ENCODE peak calls at places on chromosomes 3 and 15, in six cellular contexts. One of them, this sample, is unnamed.

GRCh38 chr3:152474585-152474984 is 205.9 kb downstream of the MBNL1 start:
- DNase-seq in endodermal cell: peak
- DNase-seq in PC-9: peak
- DNase-seq in GM06990: peak
- DNase-seq in upper lobe of left lung: no peak
- DNase-seq in fibroblast of villous mesenchyme: peak
- DNase-seq in this sample: peak

GRCh38 chr15:60326824-60327654 is 70.7 kb downstream of the ANXA2 start:
- DNase-seq in GM06990: peak
- DNase-seq in fibroblast of villous mesenchyme: peak
- DNase-seq in upper lobe of left lung: no peak
- DNase-seq in endodermal cell: peak
- DNase-seq in PC-9: peak
- DNase-seq in this sample: peak

GRCh38 chr3:11290743-11291680 is 18.8 kb downstream of the ATG7 start:
- DNase-seq in GM06990: peak
- DNase-seq in fibroblast of villous mesenchyme: peak
- DNase-seq in PC-9: no peak
- DNase-seq in endodermal cell: no peak
- DNase-seq in upper lobe of left lung: no peak
- DNase-seq in this sample: no peak

GRCh38 chr3:64224826-64225606 is at the start of gene PRICKLE2:
- DNase-seq in upper lobe of left lung: peak
- DNase-seq in PC-9: no peak
- DNase-seq in fibroblast of villous mesenchyme: peak
- DNase-seq in endodermal cell: peak
- DNase-seq in GM06990: peak
- DNase-seq in this sample: no peak

GRCh38 chr3:52780298-52780585 is 2.8 kb downstream of the ITIH1 start:
- DNase-seq in GM06990: no peak
- DNase-seq in fibroblast of villous mesenchyme: no peak
- DNase-seq in PC-9: no peak
- DNase-seq in upper lobe of left lung: no peak
- DNase-seq in endodermal cell: no peak
- DNase-seq in this sample: no peak

GRCh38 chr3:150607267-150608065 is 4.3 kb downstream of the SELENOT start:
- DNase-seq in PC-9: no peak
- DNase-seq in GM06990: no peak
- DNase-seq in fibroblast of villous mesenchyme: peak
- DNase-seq in endodermal cell: peak
- DNase-seq in upper lobe of left lung: no peak
- DNase-seq in this sample: no peak

GRCh38 chr3:71514621-71515020 is 68.9 kb downstream of the FOXP1 start:
- DNase-seq in upper lobe of left lung: no peak
- DNase-seq in fibroblast of villous mesenchyme: no peak
- DNase-seq in PC-9: no peak
- DNase-seq in endodermal cell: no peak
- DNase-seq in GM06990: no peak
- DNase-seq in this sample: no peak

GRCh38 chr3:13548696-13549512 is at the start of gene FBLN2:
- DNase-seq in fibroblast of villous mesenchyme: peak
- DNase-seq in PC-9: no peak
- DNase-seq in GM06990: no peak
- DNase-seq in endodermal cell: peak
- DNase-seq in upper lobe of left lung: no peak
- DNase-seq in this sample: no peak

GRCh38 chr3:55718475-55718874 is 231.4 kb upstream of the WNT5A start:
- DNase-seq in fibroblast of villous mesenchyme: peak
- DNase-seq in upper lobe of left lung: no peak
- DNase-seq in GM06990: no peak
- DNase-seq in endodermal cell: no peak
- DNase-seq in PC-9: no peak
- DNase-seq in this sample: no peak

GRCh38 chr15:54410481-54410880 is 432.2 kb downstream of the UNC13C start:
- DNase-seq in upper lobe of left lung: no peak
- DNase-seq in PC-9: no peak
- DNase-seq in fibroblast of villous mesenchyme: no peak
- DNase-seq in endodermal cell: no peak
- DNase-seq in GM06990: no peak
- DNase-seq in this sample: no peak

GRCh38 chr3:182967218-182968204 is 12.8 kb downstream of the DCUN1D1 start:
- DNase-seq in endodermal cell: no peak
- DNase-seq in upper lobe of left lung: no peak
- DNase-seq in PC-9: no peak
- DNase-seq in GM06990: peak
- DNase-seq in fibroblast of villous mesenchyme: peak
- DNase-seq in this sample: peak

GRCh38 chr15:45166792-45167630 is 20.8 kb downstream of the SHF start:
- DNase-seq in upper lobe of left lung: peak
- DNase-seq in GM06990: peak
- DNase-seq in endodermal cell: peak
- DNase-seq in fibroblast of villous mesenchyme: peak
- DNase-seq in PC-9: peak
- DNase-seq in this sample: no peak

GRCh38 chr3:54632834-54633233 is 295.0 kb downstream of the LRTM1 start:
- DNase-seq in fibroblast of villous mesenchyme: no peak
- DNase-seq in PC-9: no peak
- DNase-seq in endodermal cell: no peak
- DNase-seq in GM06990: no peak
- DNase-seq in upper lobe of left lung: no peak
- DNase-seq in this sample: no peak

GRCh38 chr3:52063026-52063723 is 6.8 kb upstream of the DUSP7 start:
- DNase-seq in PC-9: no peak
- DNase-seq in endodermal cell: no peak
- DNase-seq in GM06990: no peak
- DNase-seq in fibroblast of villous mesenchyme: no peak
- DNase-seq in upper lobe of left lung: no peak
- DNase-seq in this sample: no peak

GRCh38 chr3:43423142-43423541 is 136.8 kb downstream of the SNRK start:
- DNase-seq in upper lobe of left lung: no peak
- DNase-seq in GM06990: no peak
- DNase-seq in PC-9: no peak
- DNase-seq in endodermal cell: no peak
- DNase-seq in fibroblast of villous mesenchyme: no peak
- DNase-seq in this sample: peak

GRCh38 chr15:45705510-45706473 is 71.0 kb downstream of the SQOR start:
- DNase-seq in PC-9: peak
- DNase-seq in upper lobe of left lung: peak
- DNase-seq in GM06990: peak
- DNase-seq in fibroblast of villous mesenchyme: peak
- DNase-seq in endodermal cell: peak
- DNase-seq in this sample: no peak

DNA sequence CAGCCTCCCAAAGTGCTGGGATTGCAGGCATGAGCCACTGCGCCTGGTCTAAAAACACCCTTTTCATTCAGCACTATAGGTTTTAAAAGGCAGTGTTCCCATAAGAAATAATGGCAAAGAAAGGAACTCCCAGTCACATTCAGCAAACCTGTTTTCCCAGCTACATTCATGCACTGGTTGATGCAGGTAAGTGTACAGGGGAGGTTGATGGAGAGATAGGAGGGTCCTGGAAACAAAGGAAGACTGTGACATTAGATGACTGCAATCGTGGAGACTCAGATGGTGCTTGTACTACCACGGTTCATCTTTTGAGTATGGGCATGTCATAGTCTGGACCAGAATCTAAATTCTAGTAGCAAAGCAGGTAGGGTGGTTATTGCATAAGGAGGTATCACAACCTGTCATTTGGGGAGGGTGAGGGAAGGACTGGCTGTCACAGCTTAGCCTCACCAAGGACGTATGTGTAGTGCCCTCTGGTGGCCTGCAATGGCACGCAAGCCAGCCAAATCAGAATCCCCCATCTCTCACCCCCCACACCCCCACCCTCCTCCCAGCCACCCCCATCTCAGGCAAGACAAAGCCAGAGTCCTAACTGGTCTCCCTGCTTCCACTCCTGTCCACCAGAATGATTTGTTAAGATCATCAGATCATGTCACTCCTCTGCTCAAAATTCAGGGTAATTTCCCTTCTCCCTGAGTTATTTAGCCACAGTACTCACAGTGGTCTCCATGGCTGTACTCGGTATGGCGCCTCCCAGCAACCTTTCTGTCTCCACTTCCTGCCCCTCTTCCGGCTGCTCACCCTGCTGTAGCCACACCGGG is 28.8 kb upstream of the UBL7 start:
- DNase-seq in PC-9: peak
- DNase-seq in endodermal cell: peak
- DNase-seq in upper lobe of left lung: peak
- DNase-seq in GM06990: peak
- DNase-seq in fibroblast of villous mesenchyme: peak
- DNase-seq in this sample: peak
- H3K4me3 ChIP-seq in PC-9: no peak
- H3K4me3 ChIP-seq in endodermal cell: no peak
- H3K4me3 ChIP-seq in upper lobe of left lung: no peak
- H3K4me3 ChIP-seq in GM06990: peak
- H3K4me3 ChIP-seq in fibroblast of villous mesenchyme: no peak
- H3K4me3 ChIP-seq in this sample: no peak

GRCh38 chr3:25113891-25114290 is 314.2 kb upstream of the RARB start:
- DNase-seq in fibroblast of villous mesenchyme: no peak
- DNase-seq in PC-9: no peak
- DNase-seq in upper lobe of left lung: no peak
- DNase-seq in GM06990: no peak
- DNase-seq in endodermal cell: no peak
- DNase-seq in this sample: no peak
- TF ChIP-seq CTCF in fibroblast of villous mesenchyme: no peak
- TF ChIP-seq CTCF in PC-9: no peak
- TF ChIP-seq CTCF in upper lobe of left lung: no peak
- TF ChIP-seq CTCF in GM06990: no peak
- TF ChIP-seq CTCF in endodermal cell: no peak
- TF ChIP-seq CTCF in this sample: no peak

GRCh38 chr15:49421991-49422390 is 1.1 kb upstream of the FGF7 start:
- DNase-seq in GM06990: no peak
- DNase-seq in upper lobe of left lung: no peak
- DNase-seq in fibroblast of villous mesenchyme: peak
- DNase-seq in endodermal cell: peak
- DNase-seq in PC-9: no peak
- DNase-seq in this sample: peak

GRCh38 chr15:49423906-49424520 is 971 bp downstream of the FGF7 start:
- DNase-seq in endodermal cell: no peak
- DNase-seq in fibroblast of villous mesenchyme: peak
- DNase-seq in PC-9: no peak
- DNase-seq in GM06990: no peak
- DNase-seq in upper lobe of left lung: no peak
- DNase-seq in this sample: no peak

GRCh38 chr15:49427369-49427768 is 4.3 kb downstream of the FGF7 start:
- DNase-seq in PC-9: no peak
- DNase-seq in upper lobe of left lung: no peak
- DNase-seq in fibroblast of villous mesenchyme: no peak
- DNase-seq in GM06990: no peak
- DNase-seq in endodermal cell: no peak
- DNase-seq in this sample: no peak

GRCh38 chr15:49423021-49423420 is at the start of gene FGF7:
- DNase-seq in GM06990: no peak
- DNase-seq in endodermal cell: no peak
- DNase-seq in PC-9: no peak
- DNase-seq in fibroblast of villous mesenchyme: peak
- DNase-seq in upper lobe of left lung: no peak
- DNase-seq in this sample: no peak

GRCh38 chr15:49424954-49425353 is 1.9 kb downstream of the FGF7 start:
- DNase-seq in fibroblast of villous mesenchyme: no peak
- DNase-seq in PC-9: no peak
- DNase-seq in upper lobe of left lung: no peak
- DNase-seq in endodermal cell: no peak
- DNase-seq in GM06990: no peak
- DNase-seq in this sample: no peak
- H3K4me3 ChIP-seq in fibroblast of villous mesenchyme: peak
- H3K4me3 ChIP-seq in PC-9: no peak
- H3K4me3 ChIP-seq in upper lobe of left lung: peak
- H3K4me3 ChIP-seq in endodermal cell: no peak
- H3K4me3 ChIP-seq in GM06990: no peak
- H3K4me3 ChIP-seq in this sample: no peak

DNA sequence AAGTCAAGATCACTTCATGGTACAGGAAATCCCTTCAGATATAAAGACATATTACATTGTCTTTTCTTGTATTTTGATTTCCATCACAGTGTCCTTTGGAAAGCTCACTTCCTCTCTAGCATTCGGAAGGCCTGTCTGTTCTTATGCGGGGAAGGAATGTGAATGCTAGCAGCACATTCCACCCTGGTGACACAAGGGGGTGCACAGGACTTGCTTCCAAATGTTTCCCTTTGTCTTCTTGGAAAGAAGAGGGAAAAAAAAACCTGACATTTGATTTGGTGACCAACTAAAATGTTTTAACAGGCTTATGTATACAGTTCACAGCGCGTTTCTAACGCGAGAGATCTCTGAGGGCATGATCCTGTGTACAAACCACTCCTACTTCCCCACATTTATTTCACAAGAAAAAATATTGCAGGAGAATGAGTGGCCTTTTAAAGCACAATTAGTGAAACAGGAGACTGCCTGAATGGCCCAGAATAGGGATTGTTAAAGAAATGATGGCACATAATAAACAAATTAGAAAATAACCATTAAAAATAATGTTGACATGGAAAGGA is 107.5 kb upstream of the FXR1 start:
- DNase-seq in PC-9: no peak
- DNase-seq in endodermal cell: peak
- DNase-seq in GM06990: no peak
- DNase-seq in fibroblast of villous mesenchyme: peak
- DNase-seq in upper lobe of left lung: no peak
- DNase-seq in this sample: no peak
- TF ChIP-seq CTCF in PC-9: no peak
- TF ChIP-seq CTCF in endodermal cell: peak
- TF ChIP-seq CTCF in GM06990: no peak
- TF ChIP-seq CTCF in fibroblast of villous mesenchyme: peak
- TF ChIP-seq CTCF in upper lobe of left lung: no peak
- TF ChIP-seq CTCF in this sample: peak

DNA sequence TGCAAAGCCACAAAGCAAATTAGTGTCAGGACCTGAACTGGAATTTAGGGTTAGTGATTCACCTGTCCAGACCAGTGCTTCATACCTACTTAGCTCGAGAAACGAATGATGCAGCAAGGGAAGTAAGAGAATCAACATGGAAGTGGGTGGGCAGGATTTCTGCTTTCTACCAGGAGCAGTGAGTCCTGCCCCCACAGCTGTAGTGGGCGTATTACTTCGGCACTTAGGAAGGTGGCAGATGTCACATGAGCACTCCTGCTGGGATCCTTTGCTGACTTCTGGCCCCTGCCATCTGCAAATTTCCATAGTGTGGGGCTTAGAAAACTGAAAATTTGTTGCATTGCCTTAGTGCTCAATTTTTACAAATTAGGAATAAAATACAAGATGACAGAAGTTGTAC is 31.2 kb downstream of the RYR3 start:
- DNase-seq in fibroblast of villous mesenchyme: no peak
- DNase-seq in endodermal cell: peak
- DNase-seq in upper lobe of left lung: no peak
- DNase-seq in GM06990: no peak
- DNase-seq in PC-9: no peak
- DNase-seq in this sample: no peak
- H3K4me3 ChIP-seq in fibroblast of villous mesenchyme: no peak
- H3K4me3 ChIP-seq in endodermal cell: no peak
- H3K4me3 ChIP-seq in upper lobe of left lung: no peak
- H3K4me3 ChIP-seq in GM06990: no peak
- H3K4me3 ChIP-seq in PC-9: no peak
- H3K4me3 ChIP-seq in this sample: no peak

DNA sequence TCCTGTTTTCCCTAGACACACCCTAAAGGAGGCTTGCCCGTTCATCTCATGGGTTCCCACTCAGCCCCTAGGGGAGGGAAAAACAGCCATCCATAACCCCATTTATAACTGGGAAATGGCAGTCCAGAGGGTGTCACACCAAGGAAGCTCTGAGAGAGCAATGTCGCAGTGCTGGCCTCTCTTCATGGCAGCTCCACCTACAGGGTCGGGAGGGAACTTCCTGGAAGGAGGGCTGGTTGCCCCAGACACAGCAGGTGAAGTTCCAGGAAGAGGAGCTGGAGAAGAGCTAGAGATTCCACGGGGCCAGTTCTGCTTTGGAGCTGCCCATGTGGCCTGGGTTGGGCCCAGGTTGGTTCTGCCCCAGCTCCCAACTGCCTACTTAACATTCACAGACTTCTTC is 22.3 kb upstream of the LINGO1 start:
- DNase-seq in fibroblast of villous mesenchyme: no peak
- DNase-seq in endodermal cell: peak
- DNase-seq in upper lobe of left lung: no peak
- DNase-seq in PC-9: no peak
- DNase-seq in GM06990: no peak
- DNase-seq in this sample: no peak
- TF ChIP-seq CTCF in fibroblast of villous mesenchyme: peak
- TF ChIP-seq CTCF in endodermal cell: peak
- TF ChIP-seq CTCF in upper lobe of left lung: no peak
- TF ChIP-seq CTCF in PC-9: peak
- TF ChIP-seq CTCF in GM06990: peak
- TF ChIP-seq CTCF in this sample: peak